ENCODE peak calls at places on chromosomes 11 and 22, in eight cellular contexts. N is thoracic aorta, B is stomach, X is psoas muscle, L is astrocyte, E is colonic mucosa, P is GM06990, O is H1. K is an unnamed sample.

GRCh38 chr11:64055077-64055476 is 19.3 kb downstream of the FLRT1 start:
- DNase-seq in N (no peak), B (no peak), X (no peak), L (no peak), E (no peak), P (no peak), O (no peak), K (no peak)

GRCh38 chr11:121236115-121237001 is 56.2 kb upstream of the SC5D start:
- DNase-seq in N (no peak), B (no peak), X (no peak), L (peak; percentile 80), E (no peak), P (peak; percentile 32), O (no peak), K (no peak)

GRCh38 chr11:45983471-45983845 is 61.0 kb downstream of the LARGE2 start:
- DNase-seq in N (no peak), B (no peak), X (no peak), L (no peak), E (no peak), P (no peak), O (no peak), K (no peak)

GRCh38 chr11:111301840-111302113 is 3.4 kb downstream of the POU2AF3 start:
- DNase-seq in N (no peak), B (no peak), X (no peak), L (no peak), E (no peak), P (no peak), O (no peak), K (no peak)

GRCh38 chr11:27471588-27472397 is 797 bp downstream of the LGR4 start:
- DNase-seq in N (no peak), B (peak; percentile 49), X (peak; percentile 32), L (no peak), E (peak; percentile 47), P (peak; percentile 43), O (no peak), K (peak; percentile 41)

GRCh38 chr11:47607380-47607779 is 13.2 kb upstream of the C1QTNF4 start:
- DNase-seq in N (no peak), B (no peak), X (peak; percentile 50), L (peak; percentile 94), E (no peak), P (no peak), O (no peak), K (no peak)

GRCh38 chr11:35247863-35248262 is 108.9 kb downstream of the CD44 start:
- DNase-seq in N (no peak), B (no peak), X (no peak), L (no peak), E (no peak), P (no peak), O (no peak), K (no peak)

GRCh38 chr22:33792837-33793236 is 127.4 kb downstream of the LARGE1 start:
- DNase-seq in N (no peak), B (no peak), X (no peak), L (no peak), E (no peak), P (peak; percentile 37), O (no peak), K (no peak)

GRCh38 chr11:36488096-36488495 is 22.0 kb downstream of the TRAF6 start:
- DNase-seq in N (no peak), B (no peak), X (no peak), L (no peak), E (no peak), P (no peak), O (no peak), K (no peak)

GRCh38 chr11:37721485-37721884 is 1123.4 kb upstream of the RAG2 start:
- DNase-seq in N (no peak), B (no peak), X (no peak), L (peak; percentile 41), E (no peak), P (no peak), O (no peak), K (no peak)

GRCh38 chr11:34191592-34191991 is 86.2 kb downstream of the NAT10 start:
- DNase-seq in N (no peak), B (no peak), X (no peak), L (no peak), E (no peak), P (no peak), O (no peak), K (no peak)

GRCh38 chr11:33294797-33295196 is 37.6 kb downstream of the HIPK3 start:
- DNase-seq in N (no peak), B (no peak), X (no peak), L (no peak), E (no peak), P (no peak), O (no peak), K (no peak)

GRCh38 chr11:46378811-46379482 is 2.5 kb upstream of the MDK start:
- DNase-seq in N (no peak), B (no peak), X (no peak), L (no peak), E (no peak), P (no peak), O (no peak), K (no peak)

GRCh38 chr11:77130763-77131513 is 2.9 kb downstream of the MYO7A start:
- DNase-seq in N (no peak), B (peak; percentile 60), X (peak; percentile 54), L (peak; percentile 29), E (no peak), P (no peak), O (no peak), K (no peak)

DNA sequence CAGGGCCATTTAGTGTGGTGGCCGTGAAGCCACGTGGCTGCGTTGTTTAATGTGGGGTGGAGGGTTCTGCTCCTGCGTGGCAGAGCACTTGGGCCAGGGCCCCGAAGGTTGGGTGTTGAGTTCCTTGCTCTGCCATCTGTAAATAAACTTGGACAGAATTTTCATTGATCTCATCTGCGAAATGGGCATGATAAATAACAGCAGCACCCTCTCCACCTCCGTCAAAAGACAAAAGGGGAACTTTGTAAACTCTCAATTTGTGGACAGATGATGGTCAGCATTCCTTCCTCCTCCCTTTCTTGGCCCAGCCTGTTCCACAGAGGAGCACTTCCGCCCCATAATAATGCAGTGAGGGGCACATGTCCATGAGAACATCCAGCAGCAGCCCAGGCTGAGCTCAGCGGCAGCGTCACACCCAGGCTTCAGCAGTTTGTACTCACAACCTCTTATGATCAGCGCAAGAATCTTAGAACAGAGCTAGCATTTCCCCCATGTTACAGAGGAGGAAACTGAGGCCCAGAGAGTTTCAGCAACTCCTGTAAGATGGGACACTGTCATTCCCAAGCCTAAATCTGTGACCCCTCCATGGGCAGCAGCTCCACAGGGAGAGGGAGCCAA is 874.5 kb downstream of the BRD1 start:
- DNase-seq in N (no peak), B (no peak), X (no peak), L (no peak), E (peak; percentile 4), P (no peak), O (no peak), K (no peak)
- TF ChIP-seq CTCF in N (no peak), B (no peak), X (no peak), L (no peak), E (no peak), P (no peak), O (no peak), K (no peak)

GRCh38 chr22:22109693-22110466 is 127.3 kb upstream of the TOP3B start:
- DNase-seq in N (no peak), B (no peak), X (no peak), L (no peak), E (no peak), P (no peak), O (no peak), K (no peak)
- TF ChIP-seq CTCF in N (no peak), B (no peak), X (no peak), L (no peak), E (no peak), P (peak; percentile 23), O (no peak), K (peak; percentile 55)

DNA sequence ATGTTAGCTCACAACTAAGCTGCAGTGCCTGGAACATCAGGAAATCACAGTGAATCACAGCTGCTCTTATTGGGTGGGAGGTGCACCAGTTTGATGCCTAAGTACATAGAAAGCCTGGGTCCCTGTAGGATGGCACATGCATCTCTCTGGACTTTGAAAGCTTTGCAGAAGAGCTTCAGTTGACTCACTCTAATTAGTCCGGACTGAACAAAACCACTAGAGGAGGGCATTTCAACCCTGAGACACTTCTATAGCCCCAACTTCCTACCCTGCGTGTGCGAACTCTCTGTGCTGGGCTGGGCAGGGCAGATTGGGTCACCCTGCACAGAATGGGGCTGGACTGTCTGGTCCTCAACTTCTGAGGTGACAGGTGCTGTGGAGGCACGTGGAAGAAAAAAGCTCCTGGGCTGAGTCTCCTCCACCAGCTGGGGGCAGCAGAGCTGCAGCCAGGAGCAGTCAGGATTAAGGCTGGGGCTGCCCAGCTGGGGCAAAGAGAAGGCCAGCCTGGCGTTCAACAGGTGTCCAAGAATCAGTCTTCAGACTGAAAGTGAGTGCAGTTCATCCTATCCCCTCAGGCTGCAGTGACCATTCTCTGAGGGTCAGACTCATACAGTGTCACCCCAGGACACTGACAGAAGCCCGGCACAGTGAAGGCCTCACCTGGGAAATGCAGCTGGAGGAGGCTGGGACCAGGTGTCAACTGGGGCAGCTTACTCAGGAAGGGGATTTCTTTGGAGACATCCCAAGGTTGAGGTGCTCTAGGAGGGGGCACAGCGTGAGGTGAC is 22.1 kb downstream of the GGTLC2 start:
- DNase-seq in N (no peak), B (peak; percentile 38), X (no peak), L (no peak), E (peak; percentile 27), P (no peak), O (no peak), K (peak; percentile 34)
- TF ChIP-seq CTCF in N (no peak), B (no peak), X (peak; percentile 12), L (peak; percentile 29), E (peak; percentile 50), P (peak; percentile 70), O (peak; percentile 58), K (peak; percentile 76)

GRCh38 chr22:24117942-24118341 is 63.3 kb upstream of the SUSD2 start:
- DNase-seq in N (no peak), B (no peak), X (no peak), L (no peak), E (no peak), P (no peak), O (no peak), K (no peak)
- TF ChIP-seq CTCF in N (no peak), B (no peak), X (no peak), L (no peak), E (no peak), P (peak; percentile 7), O (peak; percentile 39), K (no peak)

GRCh38 chr22:32103648-32104326 is 55.3 kb downstream of the C22orf42 start:
- DNase-seq in N (no peak), B (no peak), X (no peak), L (no peak), E (no peak), P (no peak), O (no peak), K (no peak)
- TF ChIP-seq CTCF in N (no peak), B (no peak), X (peak; percentile 30), L (peak; percentile 34), E (no peak), P (peak; percentile 32), O (no peak), K (peak; percentile 58)

K was measured in progenitor cell of endocrine pancreas.